ENCODE peak calls at places on chromosomes 3 and 15, in four cellular contexts. O is K562, D is GM12878, Q is HepG2. J is an unnamed sample.

GRCh38 chr3:118882353-118882947 is 152.2 kb downstream of the IGSF11 start:
- DNase-seq in O (peak; percentile 36), D (no peak), Q (peak; percentile 48), J (peak; percentile 77)

GRCh38 chr3:190384241-190384863 is 3.6 kb upstream of the CLDN16 start:
- DNase-seq in O (no peak), D (peak; percentile 19), Q (peak; percentile 83), J (no peak)

GRCh38 chr3:111915905-111916304 is 56.8 kb downstream of the PHLDB2 start:
- DNase-seq in O (no peak), D (no peak), Q (no peak), J (no peak)

GRCh38 chr15:101047301-101047781 is 128.2 kb downstream of the LRRK1 start:
- DNase-seq in O (no peak), D (no peak), Q (no peak), J (no peak)

GRCh38 chr3:16511561-16512434 is 1.7 kb downstream of the RFTN1 start:
- DNase-seq in O (no peak), D (peak; percentile 98), Q (no peak), J (no peak)

GRCh38 chr3:165855581-165855980 is 18.4 kb upstream of the BCHE start:
- DNase-seq in O (no peak), D (no peak), Q (no peak), J (no peak)

GRCh38 chr3:193240436-193240849 is 579 bp upstream of the PLAAT1 start:
- DNase-seq in O (no peak), D (no peak), Q (no peak), J (peak; percentile 25)

GRCh38 chr3:62493116-62493801 is 119.9 kb upstream of the FEZF2 start:
- DNase-seq in O (no peak), D (no peak), Q (no peak), J (no peak)

GRCh38 chr15:63288342-63288741 is 10.9 kb downstream of the APH1B start:
- DNase-seq in O (no peak), D (no peak), Q (no peak), J (no peak)

GRCh38 chr3:159819676-159820075 is 169.0 kb upstream of the IL12A start:
- DNase-seq in O (no peak), D (no peak), Q (no peak), J (no peak)

GRCh38 chr3:46646700-46647099 is 34.4 kb downstream of the FAM240A start:
- DNase-seq in O (no peak), D (no peak), Q (no peak), J (no peak)

GRCh38 chr3:73069187-73069586 is 7.7 kb downstream of the EBLN2 start:
- DNase-seq in O (no peak), D (no peak), Q (no peak), J (no peak)

GRCh38 chr3:155647196-155647595 is 97.7 kb downstream of the PLCH1 start:
- DNase-seq in O (no peak), D (no peak), Q (no peak), J (no peak)
- TF ChIP-seq ETV6 in O (no peak), D (no peak), Q (no peak), J (no peak)

DNA sequence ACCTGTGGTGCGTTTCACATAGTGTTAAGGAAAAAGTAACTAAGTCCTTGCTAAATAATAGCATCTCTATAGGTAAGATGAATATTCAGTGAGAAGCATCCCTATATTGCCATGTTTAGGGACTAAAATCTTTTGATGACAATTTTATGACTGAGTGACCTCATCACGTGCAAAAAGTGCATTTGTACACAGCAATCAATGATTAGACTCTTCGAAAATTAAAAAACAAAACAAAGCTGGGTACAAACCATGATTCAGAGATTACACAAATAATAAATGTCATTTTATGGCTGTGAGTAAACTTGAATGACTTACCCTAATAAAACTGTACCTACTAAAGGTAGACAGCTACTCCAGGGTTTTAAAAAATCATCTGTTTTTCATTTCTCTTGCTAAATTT is 505.3 kb downstream of the FOXP1 start:
- DNase-seq in O (no peak), D (no peak), Q (no peak), J (no peak)
- TF ChIP-seq ETV6 in O (no peak), D (no peak), Q (no peak), J (no peak)

GRCh38 chr3:2354702-2355101 is 256.0 kb downstream of the CNTN4 start:
- DNase-seq in O (no peak), D (no peak), Q (no peak), J (no peak)

GRCh38 chr3:2356298-2356950 is 257.8 kb downstream of the CNTN4 start:
- DNase-seq in O (no peak), D (no peak), Q (no peak), J (no peak)

DNA sequence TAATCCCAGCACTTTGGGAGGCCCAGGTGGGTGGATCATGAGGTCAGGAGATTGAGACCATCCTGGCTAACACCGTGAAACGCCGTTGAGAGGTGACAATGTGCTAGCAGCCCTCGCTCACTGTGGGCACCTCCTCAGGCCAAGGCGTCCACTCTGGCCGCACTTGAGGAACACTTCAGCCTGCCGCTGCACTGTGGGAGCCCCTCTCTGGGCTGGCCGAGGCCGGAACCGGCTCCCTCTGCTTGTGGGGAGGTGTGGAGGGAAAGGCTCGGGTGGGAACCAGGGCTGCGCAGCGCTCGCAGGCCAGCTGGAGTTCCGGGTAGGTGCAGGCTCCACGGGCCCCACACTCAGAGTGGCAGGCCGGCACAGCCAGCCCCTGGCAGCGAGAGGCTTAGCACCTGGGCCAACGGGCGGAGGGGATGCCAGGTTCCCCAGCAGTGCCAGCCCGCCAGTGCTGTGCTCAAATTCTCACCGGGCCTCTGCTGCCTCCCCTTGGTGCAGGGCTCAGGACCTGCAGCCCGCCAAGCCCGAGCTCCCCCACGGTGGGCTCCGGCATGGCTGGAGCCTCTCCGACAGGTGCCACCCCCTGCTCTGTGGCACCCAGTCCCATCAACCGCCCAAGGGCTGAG is 253.6 kb downstream of the CNTN4 start:
- DNase-seq in O (no peak), D (no peak), Q (no peak), J (no peak)
- TF ChIP-seq ETV6 in O (no peak), D (no peak), Q (no peak), J (no peak)

DNA sequence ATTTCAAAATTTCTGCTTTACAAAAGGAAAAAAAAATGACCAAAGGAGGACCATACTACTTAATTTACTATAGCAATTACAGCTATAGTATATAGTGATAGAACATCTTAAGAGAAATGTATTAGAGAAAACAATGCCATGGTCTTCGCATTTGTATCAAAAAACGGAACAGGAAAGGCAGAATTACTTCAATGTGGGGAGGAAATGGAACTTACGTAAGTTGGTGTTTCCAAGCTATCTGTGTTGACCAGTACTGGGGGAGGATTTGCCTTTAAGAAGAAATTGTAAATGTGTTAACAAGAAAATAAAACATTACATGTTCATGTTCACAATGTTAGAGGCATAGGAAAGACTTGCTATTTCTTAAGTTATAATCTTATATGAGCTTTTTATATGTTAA is 119.9 kb upstream of the MELTF start:
- DNase-seq in O (no peak), D (no peak), Q (no peak), J (no peak)
- TF ChIP-seq ETV6 in O (no peak), D (no peak), Q (no peak), J (no peak)

GRCh38 chr3:138197058-138197457 is 10.0 kb downstream of the ARMC8 start:
- DNase-seq in O (no peak), D (no peak), Q (no peak), J (peak; percentile 47)
- TF ChIP-seq ETV6 in O (no peak), D (no peak), Q (no peak), J (peak; percentile 22)

GRCh38 chr15:49383266-49383665 is 39.8 kb upstream of the FGF7 start:
- DNase-seq in O (no peak), D (no peak), Q (no peak), J (no peak)

GRCh38 chr15:49379996-49380395 is 43.0 kb upstream of the FGF7 start:
- DNase-seq in O (no peak), D (no peak), Q (no peak), J (no peak)

GRCh38 chr15:49382394-49382793 is 40.6 kb upstream of the FGF7 start:
- DNase-seq in O (no peak), D (no peak), Q (no peak), J (no peak)

GRCh38 chr15:49380912-49381311 is 42.1 kb upstream of the FGF7 start:
- DNase-seq in O (no peak), D (no peak), Q (no peak), J (no peak)
- TF ChIP-seq ETV6 in O (no peak), D (no peak), Q (no peak), J (no peak)

GRCh38 chr3:53293867-53294266 is 38.0 kb upstream of the TKT start:
- DNase-seq in O (no peak), D (no peak), Q (no peak), J (no peak)
- TF ChIP-seq ETV6 in O (no peak), D (no peak), Q (no peak), J (no peak)

DNA sequence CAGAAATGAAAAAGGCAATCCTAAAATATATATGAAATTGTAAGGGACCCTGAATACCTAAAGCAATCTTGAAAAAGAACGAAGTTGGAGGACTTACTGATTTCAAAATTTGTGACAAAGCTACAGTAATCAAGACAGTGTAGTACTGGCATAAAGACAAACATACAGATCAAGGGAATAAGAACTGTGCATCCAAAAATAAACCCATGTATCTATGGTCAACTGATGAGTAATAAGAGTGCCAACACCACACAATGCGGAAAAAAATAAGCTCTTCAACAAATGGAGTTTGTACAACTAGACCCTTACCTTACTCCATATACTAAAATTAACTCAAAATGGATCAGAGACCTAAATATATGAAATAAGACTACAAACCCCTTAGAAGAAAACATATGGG is 29.6 kb downstream of the GSK3B start:
- DNase-seq in O (no peak), D (no peak), Q (no peak), J (no peak)
- TF ChIP-seq ETV6 in O (no peak), D (no peak), Q (no peak), J (no peak)

GRCh38 chr3:143280984-143281383 is 161.4 kb downstream of the CHST2 start:
- DNase-seq in O (no peak), D (no peak), Q (no peak), J (no peak)

GRCh38 chr3:143287403-143287802 is 167.8 kb downstream of the CHST2 start:
- DNase-seq in O (no peak), D (no peak), Q (no peak), J (no peak)

GRCh38 chr3:143286392-143287010 is 166.9 kb downstream of the CHST2 start:
- DNase-seq in O (no peak), D (no peak), Q (no peak), J (no peak)

GRCh38 chr3:143288944-143289343 is 169.4 kb downstream of the CHST2 start:
- DNase-seq in O (no peak), D (no peak), Q (no peak), J (no peak)

GRCh38 chr3:143283432-143284128 is 164.0 kb downstream of the CHST2 start:
- DNase-seq in O (peak; percentile 76), D (no peak), Q (no peak), J (no peak)
- TF ChIP-seq ETV6 in O (no peak), D (no peak), Q (no peak), J (no peak)

GRCh38 chr3:11845661-11846060 is 1.0 kb downstream of the TAMM41 start:
- DNase-seq in O (no peak), D (no peak), Q (no peak), J (no peak)
- TF ChIP-seq ETV6 in O (no peak), D (no peak), Q (no peak), J (no peak)

J was measured in WTC11.